ENCODE peak calls at places on chromosomes 4 and X, in six cellular contexts. X is A549, H is stomach, M is tibial nerve, V is ovary, L is K562. K is an unnamed sample.

GRCh38 chr4:15833801-15834200 is 55.7 kb downstream of the CD38 start:
- DNase-seq in V (no peak), M (no peak), H (no peak), L (no peak), X (no peak), K (no peak)

GRCh38 chrX:118666521-118666920 is 60.9 kb upstream of the IL13RA1 start:
- DNase-seq in M (no peak), V (no peak), X (peak; percentile 33), H (no peak), L (no peak), K (no peak)

GRCh38 chrX:154546354-154547244 is at the start of gene G6PD:
- DNase-seq in V (no peak), X (peak; percentile 86), L (peak; percentile 87), H (peak; percentile 80), M (peak; percentile 43), K (peak; percentile 97)

GRCh38 chr4:7384929-7385890 is 49.5 kb downstream of the PSAPL1 start:
- DNase-seq in H (no peak), V (no peak), L (no peak), X (no peak), M (no peak), K (no peak)

GRCh38 chr4:108849611-108850406 is 87.0 kb upstream of the ETNPPL start:
- DNase-seq in M (no peak), V (no peak), H (no peak), X (no peak), L (no peak), K (no peak)

GRCh38 chr4:159129822-159130550 is 27.1 kb downstream of the RAPGEF2 start:
- DNase-seq in V (no peak), M (no peak), H (no peak), L (peak; percentile 35), X (no peak), K (no peak)

GRCh38 chr4:136219592-136220125 is 1312.6 kb downstream of the PCDH18 start:
- DNase-seq in H (no peak), L (no peak), M (no peak), V (no peak), X (no peak), K (peak; percentile 21)

GRCh38 chr4:110621839-110622751 is 782 bp downstream of the PITX2 start:
- DNase-seq in H (no peak), L (no peak), X (no peak), M (no peak), V (no peak), K (no peak)

GRCh38 chr4:162943263-162943662 is 223.4 kb downstream of the NAF1 start:
- DNase-seq in V (no peak), L (no peak), X (no peak), M (no peak), H (no peak), K (no peak)

GRCh38 chr4:101953949-101954348 is 163.4 kb downstream of the BANK1 start:
- DNase-seq in M (no peak), H (no peak), X (peak; percentile 83), L (no peak), V (no peak), K (no peak)

GRCh38 chr4:6087669-6088068 is 69.4 kb upstream of the C4orf50 start:
- DNase-seq in M (no peak), L (peak; percentile 33), V (no peak), X (peak; percentile 54), H (peak; percentile 70), K (no peak)

GRCh38 chr4:82661601-82662000 is 99.8 kb upstream of the TMEM150C start:
- DNase-seq in X (no peak), V (no peak), L (no peak), H (no peak), M (no peak), K (no peak)

GRCh38 chr4:20253799-20254409 is 2.2 kb downstream of the SLIT2 start:
- DNase-seq in L (no peak), M (no peak), X (no peak), V (peak; percentile 46), H (no peak), K (peak; percentile 79)

GRCh38 chrX:20530319-20530979 is 263.7 kb upstream of the RPS6KA3 start:
- DNase-seq in M (peak; percentile 81), L (peak; percentile 47), V (no peak), H (peak; percentile 53), X (peak; percentile 66), K (peak; percentile 32)

GRCh38 chr4:10461091-10461849 is 4.0 kb upstream of the ZNF518B start:
- DNase-seq in X (peak; percentile 34), M (peak; percentile 10), H (peak; percentile 62), V (peak; percentile 68), L (peak; percentile 87), K (peak; percentile 95)

GRCh38 chr4:7989654-7990053 is 50.0 kb upstream of the AFAP1 start:
- DNase-seq in X (no peak), M (no peak), L (no peak), V (no peak), H (no peak), K (no peak)

GRCh38 chr4:105060628-105061027 is 86.0 kb upstream of the TET2 start:
- DNase-seq in L (no peak), M (no peak), H (no peak), X (no peak), V (no peak), K (no peak)

GRCh38 chr4:128220286-128221235 is 67.1 kb downstream of the PGRMC2 start:
- DNase-seq in H (no peak), V (no peak), M (no peak), X (peak; percentile 62), L (peak; percentile 25), K (no peak)

GRCh38 chr4:146709956-146710355 is 71.3 kb downstream of the POU4F2 start:
- DNase-seq in V (no peak), M (no peak), H (no peak), L (no peak), X (no peak), K (no peak)

GRCh38 chrX:65846974-65847373 is 179.5 kb downstream of the MSN start:
- DNase-seq in X (no peak), L (no peak), V (no peak), M (no peak), H (no peak), K (no peak)

GRCh38 chr4:11543710-11544109 is 115.0 kb upstream of the HS3ST1 start:
- DNase-seq in H (no peak), L (no peak), M (no peak), V (no peak), X (peak; percentile 39), K (no peak)

GRCh38 chrX:9055354-9055753 is 21.4 kb upstream of the FAM9B start:
- DNase-seq in H (no peak), L (no peak), V (no peak), X (no peak), M (no peak), K (no peak)

GRCh38 chr4:116603096-116603495 is 482.3 kb downstream of the TRAM1L1 start:
- DNase-seq in X (no peak), V (no peak), M (no peak), H (no peak), L (no peak), K (no peak)

GRCh38 chr4:43757147-43757546 is 691.5 kb downstream of the KCTD8 start:
- DNase-seq in H (peak; percentile 38), X (no peak), M (no peak), V (no peak), L (no peak), K (no peak)

GRCh38 chrX:41889317-41890025 is 33.9 kb downstream of the CASK start:
- DNase-seq in X (peak; percentile 61), L (no peak), M (no peak), V (no peak), H (no peak), K (no peak)

GRCh38 chr4:65670331-65671031 is at the start of gene EPHA5:
- DNase-seq in V (peak; percentile 75), H (peak; percentile 66), M (peak; percentile 58), X (peak; percentile 79), L (peak; percentile 16), K (peak; percentile 28)

GRCh38 chr4:159540501-159540900 is 437.6 kb downstream of the RAPGEF2 start:
- DNase-seq in L (no peak), M (no peak), V (no peak), H (no peak), X (no peak), K (no peak)

DNA sequence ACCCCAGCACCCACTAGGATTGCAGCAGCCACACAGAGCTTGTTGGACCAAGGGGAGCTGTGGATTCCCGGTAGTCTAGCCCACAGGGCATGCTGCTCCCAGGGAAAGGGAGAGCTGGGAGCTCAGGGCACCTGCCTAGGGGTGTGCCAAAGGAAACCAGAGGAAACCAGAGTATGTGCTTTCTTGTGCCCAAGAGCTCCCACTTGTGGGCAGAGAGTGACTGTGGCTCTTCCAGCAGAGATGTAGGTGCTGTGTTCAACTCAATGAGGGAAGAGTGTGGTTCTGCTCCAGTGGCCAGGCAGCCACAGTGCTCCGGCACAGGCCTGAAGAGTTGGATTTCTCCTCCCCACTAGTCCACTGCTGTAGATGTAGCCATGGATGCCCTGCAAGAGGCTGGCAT is 1050.0 kb upstream of the INTU start:
- DNase-seq in X (peak; percentile 0), H (no peak), M (no peak), L (no peak), V (no peak), K (no peak)
- TF ChIP-seq CTCF in X (no peak), H (no peak), M (no peak), L (no peak), V (no peak), K (no peak)

GRCh38 chr4:39617534-39617933 is 21.1 kb downstream of the SMIM14 start:
- DNase-seq in M (no peak), V (no peak), H (no peak), L (no peak), X (no peak), K (no peak)
- H3K4me1 ChIP-seq in M (peaks cover 3% of the 10 kb centered on the region), V (peaks cover 11% of the 10 kb centered on the region), H (peaks cover 25% of the 10 kb centered on the region), L (peaks cover 6% of the 10 kb centered on the region), X (peaks cover 84% of the 10 kb centered on the region), K (peaks cover 12% of the 10 kb centered on the region)

GRCh38 chr4:4521069-4521468 is 20.8 kb downstream of the STX18 start:
- DNase-seq in X (no peak), L (no peak), V (no peak), M (no peak), H (no peak), K (no peak)
- TF ChIP-seq EP300 in X (no peak), L (no peak), V (no peak), M (no peak), H (no peak), K (no peak)

GRCh38 chr4:140529434-140529833 is 5.5 kb downstream of the ELMOD2 start:
- DNase-seq in X (no peak), V (no peak), L (peak; percentile 85), H (no peak), M (no peak), K (no peak)

DNA sequence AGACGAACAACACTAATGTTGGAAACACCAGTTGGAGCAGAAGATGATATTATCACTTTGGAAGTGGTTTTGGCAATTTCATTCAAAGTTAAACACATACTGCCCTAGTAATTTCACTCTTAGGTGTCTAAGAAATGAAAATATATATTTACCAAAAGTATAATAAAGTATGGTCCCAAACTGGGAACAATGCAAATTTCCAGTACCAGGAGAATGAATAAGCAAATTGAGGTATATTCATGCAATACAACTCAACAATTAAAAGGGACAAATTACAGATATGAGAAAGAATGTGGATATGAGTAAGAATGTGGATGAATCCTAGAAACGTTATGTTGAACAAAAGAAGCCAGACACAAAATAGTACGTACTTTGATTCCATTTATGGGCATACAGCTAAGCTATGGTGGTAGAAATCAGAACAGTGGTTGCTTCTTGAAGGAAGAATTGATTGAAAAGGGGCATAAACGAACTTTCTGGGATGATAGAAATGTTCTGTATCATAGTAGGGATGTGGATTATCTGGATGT is 10.0 kb downstream of the ELMOD2 start:
- DNase-seq in M (no peak), H (no peak), L (no peak), V (no peak), X (no peak), K (no peak)
- TF ChIP-seq CTCF in M (no peak), H (no peak), L (no peak), V (no peak), X (no peak), K (no peak)

GRCh38 chr4:112277705-112278448 is 7.8 kb downstream of the TIFA start:
- DNase-seq in L (no peak), V (no peak), H (no peak), X (no peak), M (no peak), K (no peak)
- H3K4me1 ChIP-seq in L (no peaks in the 10 kb centered on the region), V (peaks cover 2% of the 10 kb centered on the region), H (no peaks in the 10 kb centered on the region), X (no peaks in the 10 kb centered on the region), M (no peaks in the 10 kb centered on the region), K (peaks cover 15% of the 10 kb centered on the region)